ENCODE peak calls at places on chromosomes 1 and 21, in six cellular contexts. N is CD4-positive, alpha-beta T cell; G is adrenal gland; S is tibial artery; J is OCI-LY7; Y is RWPE1. W is an unnamed sample.

GRCh38 chr1:26598890-26599289 is 69.3 kb downstream of the RPS6KA1 start:
- DNase-seq in N (no peak), G (no peak), S (no peak), J (no peak), Y (no peak), W (no peak)

GRCh38 chr1:205913451-205914204 is 29.6 kb downstream of the SLC26A9 start:
- DNase-seq in N (no peak), G (peak; percentile 75), S (peak; percentile 49), J (no peak), Y (no peak), W (peak; percentile 87)

GRCh38 chr1:228488107-228488817 is 1.1 kb downstream of the RNF187 start:
- DNase-seq in N (no peak), G (no peak), S (no peak), J (peak; percentile 76), Y (no peak), W (no peak)

GRCh38 chr1:234111458-234112142 is 207.1 kb downstream of the SLC35F3 start:
- DNase-seq in N (no peak), G (peak; percentile 77), S (no peak), J (no peak), Y (no peak), W (peak; percentile 69)

GRCh38 chr1:45155957-45156356 is 50.4 kb downstream of the ZSWIM5 start:
- DNase-seq in N (no peak), G (no peak), S (no peak), J (no peak), Y (no peak), W (no peak)

GRCh38 chr1:65207317-65207716 is 59.3 kb downstream of the AK4 start:
- DNase-seq in N (no peak), G (no peak), S (no peak), J (peak; percentile 6), Y (no peak), W (no peak)

GRCh38 chr1:22507582-22507981 is 55.7 kb upstream of the EPHA8 start:
- DNase-seq in N (no peak), G (no peak), S (no peak), J (no peak), Y (no peak), W (no peak)

GRCh38 chr1:6273380-6273891 is 12.5 kb upstream of the GPR153 start:
- DNase-seq in N (no peak), G (peak; percentile 81), S (no peak), J (no peak), Y (peak; percentile 51), W (no peak)

GRCh38 chr1:40897499-40897898 is 35.3 kb upstream of the CITED4 start:
- DNase-seq in N (no peak), G (no peak), S (no peak), J (peak; percentile 7), Y (peak; percentile 44), W (no peak)

GRCh38 chr1:17561561-17561985 is 22.1 kb downstream of the ARHGEF10L start:
- DNase-seq in N (no peak), G (peak; percentile 73), S (peak; percentile 75), J (no peak), Y (no peak), W (no peak)

GRCh38 chr1:53324321-53324720 is 3.5 kb downstream of the LRP8 start:
- DNase-seq in N (no peak), G (no peak), S (no peak), J (no peak), Y (no peak), W (no peak)

GRCh38 chr1:200075938-200076546 is 48.5 kb downstream of the NR5A2 start:
- DNase-seq in N (no peak), G (peak; percentile 64), S (peak; percentile 23), J (no peak), Y (peak; percentile 55), W (peak; percentile 85)

GRCh38 chr1:47483651-47484050 is 45.8 kb downstream of the FOXD2 start:
- DNase-seq in N (no peak), G (no peak), S (no peak), J (no peak), Y (no peak), W (no peak)

GRCh38 chr21:14567557-14568279 is 21.6 kb upstream of the SAMSN1 start:
- DNase-seq in N (no peak), G (no peak), S (no peak), J (no peak), Y (no peak), W (no peak)

GRCh38 chr1:97901017-97901658 is 19.7 kb downstream of the DPYD start:
- DNase-seq in N (no peak), G (no peak), S (no peak), J (no peak), Y (no peak), W (no peak)

GRCh38 chr1:180791806-180792205 is 120.9 kb upstream of the KIAA1614 start:
- DNase-seq in N (no peak), G (no peak), S (no peak), J (peak; percentile 22), Y (peak; percentile 11), W (no peak)

GRCh38 chr1:21110163-21110562 is 66.5 kb downstream of the EIF4G3 start:
- DNase-seq in N (no peak), G (no peak), S (no peak), J (no peak), Y (no peak), W (no peak)

GRCh38 chr1:163459539-163459938 is 137.8 kb downstream of the NUF2 start:
- DNase-seq in N (no peak), G (no peak), S (no peak), J (no peak), Y (no peak), W (no peak)

GRCh38 chr1:187471555-187471954 is 642.8 kb downstream of the PLA2G4A start:
- DNase-seq in N (no peak), G (no peak), S (no peak), J (no peak), Y (no peak), W (no peak)

GRCh38 chr1:16612332-16613172 is 812 bp downstream of the NBPF1 start:
- DNase-seq in N (no peak), G (peak; percentile 91), S (peak; percentile 92), J (peak; percentile 37), Y (peak; percentile 71), W (peak; percentile 95)

DNA sequence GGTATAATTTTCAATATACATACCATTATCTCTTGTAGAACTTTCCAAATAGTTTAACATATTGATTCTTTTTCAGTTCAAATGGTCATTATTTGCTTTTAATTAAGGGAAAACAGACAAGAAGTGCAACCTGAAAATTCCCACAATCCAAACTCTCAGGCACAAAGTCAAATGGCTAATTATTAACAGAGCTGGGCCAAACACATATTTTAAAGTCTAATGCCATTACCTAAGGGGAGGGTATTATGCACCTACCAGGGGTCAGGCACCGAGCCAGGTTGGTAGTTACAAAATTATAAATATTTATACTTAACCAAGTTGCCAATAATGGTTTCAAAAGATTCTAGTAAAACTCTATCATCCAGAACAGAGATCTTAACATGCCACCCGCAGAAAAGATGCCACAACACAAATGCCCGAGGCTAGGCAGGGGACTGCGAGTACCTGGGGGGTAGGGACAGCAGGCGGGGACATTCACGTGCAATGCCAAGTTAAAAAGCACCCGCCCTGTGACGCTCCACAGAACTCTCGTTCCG is 15.0 kb downstream of the LBR start:
- DNase-seq in N (no peak), G (no peak), S (no peak), J (no peak), Y (no peak), W (no peak)
- H3K27ac ChIP-seq in N (no peak overlapping the region), G (no peak overlapping the region), S (no peak overlapping the region), J (no peak overlapping the region), Y (no peak overlapping the region), W (no peak overlapping the region)

GRCh38 chr1:8463144-8463927 is 145.4 kb downstream of the SLC45A1 start:
- DNase-seq in N (peak; percentile 21), G (no peak), S (peak; percentile 38), J (peak; percentile 42), Y (no peak), W (peak; percentile 61)

GRCh38 chr1:8464377-8464776 is 146.5 kb downstream of the SLC45A1 start:
- DNase-seq in N (no peak), G (no peak), S (no peak), J (no peak), Y (no peak), W (no peak)

GRCh38 chr1:8465692-8466091 is 147.8 kb downstream of the SLC45A1 start:
- DNase-seq in N (no peak), G (no peak), S (no peak), J (peak; percentile 40), Y (no peak), W (no peak)

GRCh38 chr1:8467308-8467707 is 149.4 kb downstream of the SLC45A1 start:
- DNase-seq in N (no peak), G (no peak), S (no peak), J (no peak), Y (no peak), W (no peak)

GRCh38 chr1:8464987-8465386 is 147.1 kb downstream of the SLC45A1 start:
- DNase-seq in N (no peak), G (no peak), S (no peak), J (peak; percentile 45), Y (no peak), W (no peak)
- H3K27ac ChIP-seq in N (no peak overlapping the region), G (peak overlapping the region; percentile 75), S (no peak overlapping the region), J (peak overlapping the region; percentile 32), Y (no peak overlapping the region), W (peak overlapping the region; percentile 81)

GRCh38 chr1:192557841-192558595 is 17.6 kb upstream of the RGS1 start:
- DNase-seq in N (no peak), G (no peak), S (no peak), J (no peak), Y (no peak), W (no peak)

GRCh38 chr1:192555399-192555798 is 20.2 kb upstream of the RGS1 start:
- DNase-seq in N (no peak), G (no peak), S (no peak), J (no peak), Y (no peak), W (no peak)

GRCh38 chr1:192554904-192555303 is 20.7 kb upstream of the RGS1 start:
- DNase-seq in N (no peak), G (no peak), S (no peak), J (no peak), Y (no peak), W (no peak)

GRCh38 chr1:192563129-192563528 is 12.4 kb upstream of the RGS1 start:
- DNase-seq in N (no peak), G (no peak), S (no peak), J (no peak), Y (no peak), W (no peak)

DNA sequence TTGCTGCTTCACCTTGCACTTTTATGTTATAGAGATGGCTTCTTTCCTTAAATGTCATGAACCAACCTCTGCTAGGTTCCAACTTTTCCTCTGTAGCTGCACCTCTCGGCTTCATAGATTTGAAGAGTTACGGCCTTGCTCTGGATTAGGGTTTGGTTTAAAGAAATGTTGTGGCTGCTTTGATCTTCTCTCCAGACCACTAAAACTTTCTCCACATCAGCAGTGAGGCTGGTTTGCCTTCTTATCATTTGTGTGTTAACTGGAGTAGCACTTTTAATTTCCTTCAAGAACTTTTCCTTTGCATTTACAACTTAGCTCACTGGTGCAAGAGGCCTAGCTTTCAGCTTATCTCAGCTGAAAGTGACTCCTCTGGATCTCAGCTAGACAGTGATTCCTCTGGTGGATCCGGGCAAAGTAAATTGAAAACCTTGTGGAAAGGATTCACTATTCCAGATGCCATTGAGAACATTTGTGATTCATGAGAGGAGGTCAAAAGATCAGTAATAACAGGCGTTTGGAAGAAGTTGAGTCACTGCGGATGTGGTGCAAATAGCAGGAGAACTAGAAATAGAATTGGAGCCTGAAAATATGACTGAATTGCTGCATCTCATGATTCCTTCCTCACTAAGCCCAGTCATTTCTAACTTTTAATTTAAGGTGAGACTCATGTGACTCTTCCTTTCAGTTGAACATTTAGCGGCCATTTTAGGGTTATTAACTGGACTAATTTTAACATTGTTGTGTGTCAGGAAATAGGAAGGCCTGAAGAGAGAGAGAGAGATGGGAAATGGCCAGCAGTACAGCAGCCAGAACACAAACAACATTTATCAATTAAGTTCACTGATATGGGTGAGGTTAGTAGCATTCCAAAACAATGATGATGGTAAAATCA is 16.2 kb upstream of the RGS1 start:
- DNase-seq in N (no peak), G (no peak), S (peak; percentile 33), J (no peak), Y (peak; percentile 61), W (no peak)
- H3K27ac ChIP-seq in N (no peak overlapping the region), G (peak overlapping the region; percentile 39), S (peak overlapping the region; percentile 81), J (no peak overlapping the region), Y (no peak overlapping the region), W (no peak overlapping the region)

GRCh38 chr1:235325854-235326253 is 2.1 kb downstream of the ARID4B start:
- DNase-seq in N (no peak), G (no peak), S (no peak), J (no peak), Y (no peak), W (no peak)
- H3K27ac ChIP-seq in N (no peak overlapping the region), G (no peak overlapping the region), S (no peak overlapping the region), J (peak overlapping the region; percentile 72), Y (no peak overlapping the region), W (peak overlapping the region; percentile 1)